ENCODE peak calls at places on chromosome 14, in seven cellular contexts. H, T, I, A, U, W and B are unnamed samples.
A peak's percentile ranks its signal among the peaks of the same experiment; 100 is the strongest.

GRCh38 chr14:106694638-106695393 is 1168.4 kb downstream of the TMEM121 start:
- DNase-seq in U (peak; percentile 63), W (peak; percentile 22), T (peak; percentile 63), I (no peak), A (no peak), H (no peak), B (peak; percentile 76)

GRCh38 chr14:74945261-74945851 is 10.0 kb downstream of the PGF start:
- DNase-seq in W (no peak), I (no peak), U (peak; percentile 58), T (peak; percentile 16), A (no peak), H (no peak), B (no peak)

GRCh38 chr14:39033371-39033770 is 69.7 kb downstream of the SEC23A start:
- DNase-seq in H (peak; percentile 61), I (no peak), T (no peak), U (no peak), W (no peak), A (peak; percentile 65), B (no peak)

GRCh38 chr14:99605299-99605961 is 1.4 kb upstream of the CCDC85C start:
- DNase-seq in A (peak; percentile 77), U (peak; percentile 64), W (peak; percentile 73), T (peak; percentile 78), I (peak; percentile 87), H (peak; percentile 74), B (peak; percentile 76)

GRCh38 chr14:61192970-61193369 is 88.2 kb downstream of the TMEM30B start:
- DNase-seq in H (peak; percentile 58), A (peak; percentile 62), T (no peak), W (no peak), U (no peak), I (no peak), B (no peak)

GRCh38 chr14:81938341-81938740 is 404.7 kb upstream of the SEL1L start:
- DNase-seq in U (no peak), W (no peak), H (no peak), T (no peak), I (no peak), A (no peak), B (no peak)

GRCh38 chr14:105069554-105069886 is 4.3 kb upstream of the GPR132 start:
- DNase-seq in U (no peak), A (no peak), W (no peak), I (no peak), T (no peak), H (no peak), B (no peak)

GRCh38 chr14:20376071-20376588 is 32.7 kb downstream of the PARP2 start:
- DNase-seq in H (no peak), W (no peak), T (no peak), A (no peak), I (no peak), U (no peak), B (no peak)

GRCh38 chr14:97387252-97387882 is 590.2 kb downstream of the VRK1 start:
- DNase-seq in A (no peak), U (no peak), T (no peak), I (no peak), H (no peak), W (no peak), B (no peak)

GRCh38 chr14:91862417-91862816 is 4.9 kb downstream of the TC2N start:
- DNase-seq in H (no peak), I (no peak), A (no peak), W (no peak), T (no peak), U (no peak), B (no peak)

GRCh38 chr14:75046899-75047298 is 4.4 kb downstream of the MLH3 start:
- DNase-seq in U (no peak), W (no peak), A (no peak), T (no peak), I (no peak), H (peak; percentile 45), B (no peak)

GRCh38 chr14:72573725-72574426 is 320.0 kb downstream of the DPF3 start:
- DNase-seq in W (no peak), T (no peak), H (no peak), I (no peak), A (no peak), U (no peak), B (no peak)

GRCh38 chr14:68899033-68899603 is 80.0 kb downstream of the ACTN1 start:
- DNase-seq in I (no peak), H (no peak), A (no peak), T (no peak), W (no peak), U (peak; percentile 43), B (no peak)

GRCh38 chr14:99280041-99280731 is 8.2 kb upstream of the BCL11B start:
- DNase-seq in T (no peak), H (no peak), I (no peak), A (no peak), W (no peak), U (no peak), B (no peak)

GRCh38 chr14:50668008-50668851 is at the start of gene SAV1:
- DNase-seq in H (peak; percentile 87), I (peak; percentile 92), W (peak; percentile 9), A (peak; percentile 84), T (peak; percentile 43), U (peak; percentile 88), B (peak; percentile 77)

GRCh38 chr14:95111507-95112164 is 45.7 kb downstream of the DICER1 start:
- DNase-seq in T (no peak), H (no peak), A (no peak), W (no peak), I (no peak), U (no peak), B (no peak)
- H3K36me3 ChIP-seq in T (no peaks in the 10 kb centered on the region), H (peaks cover 28% of the 10 kb centered on the region), A (peaks cover 5% of the 10 kb centered on the region), W (peaks cover 60% of the 10 kb centered on the region), I (peaks cover 99% of the 10 kb centered on the region), U (peaks cover 12% of the 10 kb centered on the region), B (peaks cover 2% of the 10 kb centered on the region)

DNA sequence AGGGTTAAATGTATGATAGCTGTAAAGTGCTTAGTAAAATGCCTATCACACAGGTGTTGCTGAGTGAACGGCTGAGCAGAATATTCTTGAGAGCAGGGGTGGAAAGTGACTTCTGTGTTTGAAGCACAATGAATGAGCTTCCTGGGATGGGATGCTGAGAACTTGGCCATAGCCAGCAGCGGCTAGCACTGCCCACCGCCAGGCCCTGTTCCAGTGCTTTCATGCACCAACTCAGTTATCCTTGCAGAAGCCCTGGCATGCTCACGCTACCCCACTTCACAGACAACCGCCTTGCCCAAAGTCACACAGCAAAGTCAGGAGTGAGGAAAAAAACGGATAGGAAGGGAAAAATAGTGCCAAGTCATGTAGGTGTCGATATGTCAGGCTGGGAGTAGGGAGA is 10.9 kb downstream of the DYNC1H1 start:
- DNase-seq in U (no peak), A (no peak), I (no peak), T (no peak), W (no peak), H (no peak), B (no peak)
- H3K36me3 ChIP-seq in U (peaks cover 1% of the 10 kb centered on the region), A (peaks cover 3% of the 10 kb centered on the region), I (peaks cover 46% of the 10 kb centered on the region), T (no peaks in the 10 kb centered on the region), W (peaks cover 33% of the 10 kb centered on the region), H (peaks cover 19% of the 10 kb centered on the region), B (peaks cover 4% of the 10 kb centered on the region)

GRCh38 chr14:94381149-94382030 is 7.0 kb downstream of the SERPINA1 start:
- DNase-seq in H (no peak), U (no peak), T (no peak), A (no peak), W (no peak), I (no peak), B (no peak)
- H3K36me3 ChIP-seq in H (no peaks in the 10 kb centered on the region), U (no peaks in the 10 kb centered on the region), T (no peaks in the 10 kb centered on the region), A (no peaks in the 10 kb centered on the region), W (no peaks in the 10 kb centered on the region), I (peaks cover 8% of the 10 kb centered on the region), B (no peaks in the 10 kb centered on the region)

GRCh38 chr14:77741438-77741837 is 19.5 kb downstream of the SNW1 start:
- DNase-seq in U (no peak), T (no peak), A (no peak), H (no peak), I (no peak), W (no peak), B (no peak)

GRCh38 chr14:77738559-77739250 is 22.3 kb downstream of the SNW1 start:
- DNase-seq in H (peak; percentile 45), T (no peak), I (no peak), W (no peak), A (peak; percentile 80), U (no peak), B (no peak)
- H3K36me3 ChIP-seq in H (peaks cover 32% of the 10 kb centered on the region), T (no peaks in the 10 kb centered on the region), I (peaks cover 88% of the 10 kb centered on the region), W (peaks cover 55% of the 10 kb centered on the region), A (peaks cover 2% of the 10 kb centered on the region), U (peaks cover 8% of the 10 kb centered on the region), B (peaks cover 9% of the 10 kb centered on the region)

GRCh38 chr14:89983375-89983774 is 27.6 kb downstream of the TDP1 start:
- DNase-seq in H (no peak), T (peak; percentile 8), I (no peak), U (no peak), A (no peak), W (no peak), B (no peak)
- H3K36me3 ChIP-seq in H (peaks cover 31% of the 10 kb centered on the region), T (no peaks in the 10 kb centered on the region), I (peaks cover 34% of the 10 kb centered on the region), U (no peaks in the 10 kb centered on the region), A (peaks cover 2% of the 10 kb centered on the region), W (peaks cover 74% of the 10 kb centered on the region), B (peaks cover 8% of the 10 kb centered on the region)

DNA sequence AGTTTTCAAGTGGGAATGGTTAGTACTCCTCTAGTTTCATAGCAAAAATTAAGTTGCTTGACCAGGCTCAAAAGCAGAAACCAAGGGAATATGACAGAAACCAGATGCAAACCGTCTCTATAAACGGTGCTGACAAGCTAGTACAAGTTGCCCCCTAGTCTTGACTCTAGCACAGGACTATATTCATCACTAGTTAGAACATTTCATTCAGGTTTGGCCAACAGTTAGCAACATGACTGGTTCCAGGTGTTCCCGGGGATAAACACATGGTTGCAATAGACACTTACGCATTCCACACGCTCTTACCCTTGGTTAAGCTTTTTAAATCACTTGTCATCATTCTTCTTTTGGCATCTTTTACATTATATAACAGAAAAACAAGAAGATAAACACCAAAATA is 103.6 kb downstream of the SCFD1 start:
- DNase-seq in H (no peak), I (no peak), T (no peak), U (no peak), W (no peak), A (no peak), B (no peak)
- H3K36me3 ChIP-seq in H (peaks cover 11% of the 10 kb centered on the region), I (peaks cover 39% of the 10 kb centered on the region), T (no peaks in the 10 kb centered on the region), U (no peaks in the 10 kb centered on the region), W (peaks cover 34% of the 10 kb centered on the region), A (peaks cover 2% of the 10 kb centered on the region), B (no peaks in the 10 kb centered on the region)